ENCODE peak calls at places on chromosomes 12 and 14, in eight cellular contexts. M is EH; B is stimulated activated CD4-positive, alpha-beta T cell treated with anti-CD3 and anti-CD28 coated beads, Interleukin-4, amount 100 ng/mL, for 24 hours; F is NCI-H2081; A is fibroblast of the conjunctiva; U is tibial nerve; C is NCI-H1105 treated with DMSO at 0.1 percent for 48 hours; R is CD4-positive, alpha-beta T cell. X is an unnamed sample.
A peak's percentile ranks its signal among the peaks of the same experiment; 100 is the strongest.

GRCh38 chr14:54901380-54902142 is 1.1 kb downstream of the GCH1 start:
- DNase-seq in M (no peak), B (peak; percentile 20), F (no peak), A (no peak), U (no peak), C (no peak), R (no peak), X (no peak)

GRCh38 chr12:1796515-1797010 is 23.8 kb upstream of the LRTM2 start:
- DNase-seq in M (peak; percentile 55), B (peak; percentile 51), F (no peak), A (no peak), U (no peak), C (no peak), R (no peak), X (no peak)

GRCh38 chr14:95038521-95039250 is 118.6 kb downstream of the DICER1 start:
- DNase-seq in M (no peak), B (no peak), F (no peak), A (no peak), U (no peak), C (no peak), R (no peak), X (no peak)

GRCh38 chr12:53618340-53618739 is 7.8 kb downstream of the ATF7 start:
- DNase-seq in M (no peak), B (no peak), F (no peak), A (no peak), U (no peak), C (no peak), R (no peak), X (no peak)

GRCh38 chr12:42767326-42767954 is 177.9 kb upstream of the PRICKLE1 start:
- DNase-seq in M (no peak), B (no peak), F (no peak), A (no peak), U (no peak), C (no peak), R (no peak), X (no peak)

GRCh38 chr14:104304451-104305351 is 166.3 kb downstream of the KIF26A start:
- DNase-seq in M (no peak), B (no peak), F (no peak), A (no peak), U (no peak), C (no peak), R (no peak), X (no peak)

GRCh38 chr12:56258068-56258819 is at the start of gene ANKRD52:
- DNase-seq in M (peak; percentile 81), B (peak; percentile 77), F (peak; percentile 72), A (peak; percentile 42), U (peak; percentile 47), C (peak; percentile 48), R (peak; percentile 59), X (peak; percentile 83)

GRCh38 chr14:43540948-43541347 is 966.1 kb downstream of the FSCB start:
- DNase-seq in M (no peak), B (no peak), F (no peak), A (no peak), U (no peak), C (no peak), R (no peak), X (no peak)

GRCh38 chr12:113443030-113443539 is 20.9 kb downstream of the SDSL start:
- DNase-seq in M (no peak), B (no peak), F (no peak), A (no peak), U (no peak), C (no peak), R (no peak), X (no peak)

GRCh38 chr12:15996254-15996653 is 85.1 kb downstream of the DERA start:
- DNase-seq in M (peak; percentile 87), B (no peak), F (peak; percentile 34), A (peak; percentile 5), U (no peak), C (peak; percentile 36), R (no peak), X (no peak)

GRCh38 chr12:110931315-110931728 is 10.9 kb upstream of the MYL2 start:
- DNase-seq in M (no peak), B (no peak), F (no peak), A (no peak), U (no peak), C (no peak), R (no peak), X (no peak)

X was measured in HAP-1.